ENCODE peak calls at places on chromosomes 7 and 10, in six cellular contexts. Z is mesenchymal stem cell, D is neuronal stem cell, J is mesendoderm, L is IMR-90, R is H1. X is an unnamed sample.

GRCh38 chr10:30378607-30379006 is 29.5 kb upstream of the MTPAP start:
- DNase-seq in Z (peak), D (no peak), J (peak), L (peak), R (no peak), X (no peak)

GRCh38 chr7:95865716-95866371 is 93.5 kb downstream of the DYNC1I1 start:
- DNase-seq in Z (peak), D (peak), J (peak), L (peak), R (no peak), X (peak)

GRCh38 chr10:91415816-91416215 is 5.7 kb downstream of the HECTD2 start:
- DNase-seq in Z (peak), D (no peak), J (no peak), L (no peak), R (no peak), X (no peak)

GRCh38 chr7:76260171-76260703 is 42.2 kb upstream of the HSPB1 start:
- DNase-seq in Z (peak), D (peak), J (peak), L (no peak), R (peak), X (peak)

GRCh38 chr7:102296514-102296913 is 9.8 kb downstream of the SH2B2 start:
- DNase-seq in Z (no peak), D (no peak), J (no peak), L (no peak), R (no peak), X (no peak)

GRCh38 chr7:11212816-11213215 is 239.1 kb downstream of the PHF14 start:
- DNase-seq in Z (peak), D (no peak), J (peak), L (peak), R (no peak), X (peak)

GRCh38 chr10:127392351-127393235 is 156.5 kb upstream of the NPS start:
- DNase-seq in Z (no peak), D (no peak), J (no peak), L (no peak), R (no peak), X (no peak)

GRCh38 chr10:5603848-5604170 is 62.6 kb downstream of the ASB13 start:
- DNase-seq in Z (no peak), D (no peak), J (no peak), L (no peak), R (no peak), X (no peak)

GRCh38 chr7:128831178-128831993 is 1.2 kb downstream of the FLNC start:
- DNase-seq in Z (peak), D (peak), J (peak), L (peak), R (peak), X (peak)

GRCh38 chr7:125147047-125147446 is 217.4 kb upstream of the POT1 start:
- DNase-seq in Z (no peak), D (no peak), J (no peak), L (no peak), R (no peak), X (no peak)

GRCh38 chr7:132899833-132900232 is 182.1 kb downstream of the CHCHD3 start:
- DNase-seq in Z (no peak), D (no peak), J (no peak), L (no peak), R (no peak), X (no peak)

GRCh38 chr7:22732556-22733126 is 5.6 kb downstream of the IL6 start:
- DNase-seq in Z (peak), D (no peak), J (no peak), L (peak), R (no peak), X (peak)

GRCh38 chr7:112654322-112655216 is 135.6 kb downstream of the TMEM168 start:
- DNase-seq in Z (no peak), D (no peak), J (no peak), L (no peak), R (no peak), X (no peak)

GRCh38 chr7:56175086-56175760 is 59.0 kb upstream of the NUPR2 start:
- DNase-seq in Z (no peak), D (no peak), J (no peak), L (no peak), R (no peak), X (peak)

GRCh38 chr10:20953120-20953519 is 56.0 kb upstream of the NEBL start:
- DNase-seq in Z (peak), D (no peak), J (no peak), L (no peak), R (no peak), X (no peak)

GRCh38 chr7:8362723-8363369 is 70.6 kb upstream of the NXPH1 start:
- DNase-seq in Z (no peak), D (no peak), J (peak), L (no peak), R (no peak), X (no peak)

GRCh38 chr7:37216156-37216839 is 232.4 kb downstream of the ELMO1 start:
- DNase-seq in Z (no peak), D (no peak), J (no peak), L (no peak), R (no peak), X (no peak)

GRCh38 chr7:150356265-150356897 is 12.2 kb upstream of the REPIN1 start:
- DNase-seq in Z (peak), D (peak), J (peak), L (peak), R (no peak), X (peak)

GRCh38 chr7:132398253-132398913 is 177.9 kb downstream of the PLXNA4 start:
- DNase-seq in Z (no peak), D (no peak), J (no peak), L (no peak), R (no peak), X (no peak)

GRCh38 chr10:117762819-117763172 is 220.2 kb downstream of the EMX2 start:
- DNase-seq in Z (no peak), D (no peak), J (peak), L (no peak), R (no peak), X (no peak)

GRCh38 chr10:85542936-85543730 is 823.5 kb downstream of the GRID1 start:
- DNase-seq in Z (no peak), D (peak), J (peak), L (no peak), R (no peak), X (peak)

GRCh38 chr7:149716007-149716931 is 57.1 kb downstream of the ZNF467 start:
- DNase-seq in Z (peak), D (no peak), J (no peak), L (peak), R (peak), X (peak)

GRCh38 chr10:75932921-75933320 is 501.5 kb downstream of the LRMDA start:
- DNase-seq in Z (no peak), D (no peak), J (no peak), L (no peak), R (no peak), X (no peak)

GRCh38 chr7:102101926-102102325 is 184.7 kb upstream of the SH2B2 start:
- DNase-seq in Z (no peak), D (no peak), J (no peak), L (no peak), R (peak), X (no peak)

GRCh38 chr7:78605131-78605530 is 806.6 kb downstream of the PHTF2 start:
- DNase-seq in Z (no peak), D (no peak), J (peak), L (peak), R (no peak), X (no peak)

GRCh38 chr7:46993396-46993795 is 588.5 kb downstream of the TNS3 start:
- DNase-seq in Z (peak), D (no peak), J (no peak), L (peak), R (no peak), X (no peak)

GRCh38 chr7:95737828-95738505 is 34.4 kb upstream of the DYNC1I1 start:
- DNase-seq in Z (no peak), D (no peak), J (no peak), L (no peak), R (no peak), X (no peak)

GRCh38 chr7:90666186-90666585 is 70.1 kb downstream of the CDK14 start:
- DNase-seq in Z (no peak), D (no peak), J (no peak), L (peak), R (no peak), X (no peak)

GRCh38 chr10:74728225-74728624 is 98.2 kb upstream of the KAT6B start:
- DNase-seq in Z (no peak), D (no peak), J (no peak), L (no peak), R (no peak), X (no peak)

GRCh38 chr7:157855016-157855415 is 518.2 kb downstream of the DNAJB6 start:
- DNase-seq in Z (no peak), D (no peak), J (no peak), L (no peak), R (no peak), X (no peak)

GRCh38 chr7:50306491-50307367 is 2.2 kb downstream of the IKZF1 start:
- DNase-seq in Z (no peak), D (no peak), J (no peak), L (no peak), R (no peak), X (no peak)

GRCh38 chr7:142557971-142558582 is 191.2 kb upstream of the PRSS1 start:
- DNase-seq in Z (no peak), D (peak), J (peak), L (peak), R (peak), X (peak)

GRCh38 chr7:14321947-14322346 is 332.5 kb upstream of the ETV1 start:
- DNase-seq in Z (no peak), D (no peak), J (no peak), L (no peak), R (no peak), X (no peak)

GRCh38 chr7:95096123-95096395 is 188.7 kb downstream of the PPP1R9A start:
- DNase-seq in Z (no peak), D (no peak), J (no peak), L (no peak), R (no peak), X (no peak)

GRCh38 chr10:12358863-12359647 is 9.7 kb downstream of the CAMK1D start:
- DNase-seq in Z (no peak), D (no peak), J (no peak), L (no peak), R (no peak), X (no peak)

GRCh38 chr7:144384555-144385245 is 18.8 kb downstream of the NOBOX start:
- DNase-seq in Z (peak), D (no peak), J (peak), L (no peak), R (peak), X (peak)

DNA sequence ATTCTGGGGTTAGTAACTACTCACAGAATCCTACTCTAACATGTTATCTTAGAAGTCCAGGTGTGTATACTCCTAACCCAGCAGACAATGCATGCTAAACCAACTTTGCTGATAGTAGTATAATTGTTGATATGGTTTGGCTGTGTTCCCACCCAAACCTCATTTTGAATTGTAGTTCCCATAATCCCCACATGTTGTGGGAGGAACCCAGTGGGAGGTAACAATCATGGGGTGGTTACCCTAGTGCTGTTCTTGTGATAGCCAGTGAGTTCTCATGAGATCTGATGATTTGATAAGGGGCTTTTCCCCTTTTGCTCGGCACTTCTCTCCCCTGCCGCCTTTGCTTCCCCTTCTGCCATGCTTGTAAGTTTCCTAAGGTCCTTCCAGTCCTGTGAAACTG is 135.2 kb downstream of the CHRM2 start:
- DNase-seq in Z (no peak), D (no peak), J (peak), L (no peak), R (no peak), X (peak)
- H3K18ac ChIP-seq in Z (no peak), D (no peak), J (no peak), L (peak), R (no peak), X (no peak)

DNA sequence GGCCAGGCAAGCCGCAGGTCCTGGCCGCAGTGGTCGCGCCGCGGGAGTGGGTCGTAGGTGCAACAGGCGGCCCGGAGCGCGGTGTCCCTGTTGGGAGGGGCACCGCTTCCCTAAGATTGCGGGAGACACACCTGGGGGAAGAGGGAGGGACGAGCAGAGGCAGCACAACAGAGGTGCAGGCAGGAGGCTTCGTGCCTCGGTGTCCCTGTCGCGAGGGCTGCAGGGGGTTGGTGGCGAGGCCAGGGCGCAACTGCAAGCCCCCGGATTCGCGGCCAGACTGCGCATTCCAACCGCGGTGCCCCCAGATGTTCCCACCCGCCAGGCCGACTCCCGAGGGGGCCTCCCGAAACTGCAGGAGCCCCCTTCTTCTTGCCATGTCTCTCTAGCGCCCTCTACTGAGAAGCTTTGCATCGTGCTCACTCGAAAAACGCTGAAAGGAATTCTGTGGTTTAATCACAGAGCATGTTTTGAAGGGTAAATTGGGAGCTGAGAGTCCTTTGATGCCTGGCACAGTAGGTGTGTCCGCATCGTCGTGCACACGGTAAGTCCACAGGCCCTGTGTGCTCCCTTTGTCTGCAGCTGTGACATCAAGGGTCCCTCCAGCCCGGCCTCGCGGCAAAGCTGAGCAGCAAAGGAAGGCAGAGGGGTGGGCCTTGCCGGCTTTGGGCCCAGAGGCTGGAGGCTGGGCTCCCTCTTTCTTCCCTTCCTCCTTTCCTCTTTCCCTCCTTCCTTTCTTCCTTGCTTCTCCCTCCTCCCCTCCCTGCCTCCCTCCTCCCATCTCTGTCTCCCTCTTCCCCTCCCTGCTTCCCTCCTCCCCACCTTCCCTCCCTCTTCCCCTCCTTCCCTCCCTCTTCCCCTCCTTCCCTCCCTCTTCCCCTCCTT is 6.2 kb upstream of the MBL2 start:
- DNase-seq in Z (no peak), D (no peak), J (peak), L (peak), R (peak), X (no peak)
- H3K4me3 ChIP-seq in Z (peak), D (no peak), J (no peak), L (no peak), R (no peak), X (no peak)

GRCh38 chr10:119651514-119652327 is 541 bp downstream of the BAG3 start:
- DNase-seq in Z (no peak), D (peak), J (no peak), L (no peak), R (peak), X (no peak)

GRCh38 chr10:119653209-119653608 is 2.0 kb downstream of the BAG3 start:
- DNase-seq in Z (no peak), D (no peak), J (no peak), L (peak), R (no peak), X (no peak)

GRCh38 chr10:119650062-119650461 is 1.1 kb upstream of the BAG3 start:
- DNase-seq in Z (no peak), D (no peak), J (no peak), L (no peak), R (no peak), X (no peak)

GRCh38 chr10:119652361-119652760 is 1.2 kb downstream of the BAG3 start:
- DNase-seq in Z (peak), D (no peak), J (no peak), L (peak), R (no peak), X (no peak)

DNA sequence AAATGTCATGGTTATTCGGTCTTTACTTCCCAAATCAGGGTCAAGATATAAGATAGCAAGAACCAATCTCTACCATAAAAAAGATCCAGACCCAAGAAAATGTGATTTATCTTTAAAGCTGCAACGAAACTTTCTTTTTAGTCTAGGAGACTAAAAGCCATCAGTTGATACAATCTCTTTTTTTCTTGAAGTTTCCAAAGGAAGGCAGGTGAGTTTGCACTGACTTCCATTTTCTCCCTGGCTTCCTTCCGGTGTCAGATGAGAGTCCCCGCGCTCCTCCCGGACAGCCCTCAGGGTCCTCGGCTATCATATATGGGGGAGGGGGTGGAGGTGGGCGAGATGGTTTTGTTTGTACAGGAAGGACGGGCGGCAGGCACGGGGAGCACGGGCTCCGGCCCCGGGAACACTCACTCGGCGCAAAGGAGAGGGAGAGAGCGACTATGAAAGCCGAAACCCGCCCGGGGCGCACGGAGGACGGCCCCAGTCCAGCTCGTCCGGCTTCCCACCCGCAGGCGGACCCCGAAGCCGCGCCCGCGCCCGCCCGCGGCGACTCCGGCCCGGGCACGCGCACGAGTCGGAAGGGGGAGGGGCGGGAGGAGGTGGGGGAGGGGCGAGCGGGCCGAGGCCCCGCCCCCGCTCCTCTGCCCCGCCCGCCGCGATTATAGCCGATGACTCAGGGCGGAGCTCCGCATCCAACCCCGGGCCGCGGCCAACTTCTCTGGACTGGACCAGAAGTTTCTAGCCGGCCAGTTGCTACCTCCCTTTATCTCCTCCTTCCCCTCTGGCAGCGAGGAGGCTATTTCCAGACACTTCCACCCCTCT is at the start of gene BAG3:
- DNase-seq in Z (peak), D (peak), J (peak), L (peak), R (peak), X (peak)
- H3K18ac ChIP-seq in Z (peak), D (peak), J (peak), L (peak), R (peak), X (peak)

GRCh38 chr7:101094376-101094775 is 9.1 kb downstream of the TRIM56 start:
- DNase-seq in Z (no peak), D (no peak), J (no peak), L (no peak), R (no peak), X (no peak)

GRCh38 chr7:101096331-101096956 is 11.2 kb downstream of the TRIM56 start:
- DNase-seq in Z (no peak), D (no peak), J (no peak), L (no peak), R (no peak), X (no peak)

GRCh38 chr7:101096957-101097347 is 11.7 kb downstream of the TRIM56 start:
- DNase-seq in Z (no peak), D (no peak), J (no peak), L (no peak), R (no peak), X (no peak)

GRCh38 chr7:101093907-101094306 is 8.6 kb downstream of the TRIM56 start:
- DNase-seq in Z (peak), D (no peak), J (no peak), L (peak), R (no peak), X (peak)

DNA sequence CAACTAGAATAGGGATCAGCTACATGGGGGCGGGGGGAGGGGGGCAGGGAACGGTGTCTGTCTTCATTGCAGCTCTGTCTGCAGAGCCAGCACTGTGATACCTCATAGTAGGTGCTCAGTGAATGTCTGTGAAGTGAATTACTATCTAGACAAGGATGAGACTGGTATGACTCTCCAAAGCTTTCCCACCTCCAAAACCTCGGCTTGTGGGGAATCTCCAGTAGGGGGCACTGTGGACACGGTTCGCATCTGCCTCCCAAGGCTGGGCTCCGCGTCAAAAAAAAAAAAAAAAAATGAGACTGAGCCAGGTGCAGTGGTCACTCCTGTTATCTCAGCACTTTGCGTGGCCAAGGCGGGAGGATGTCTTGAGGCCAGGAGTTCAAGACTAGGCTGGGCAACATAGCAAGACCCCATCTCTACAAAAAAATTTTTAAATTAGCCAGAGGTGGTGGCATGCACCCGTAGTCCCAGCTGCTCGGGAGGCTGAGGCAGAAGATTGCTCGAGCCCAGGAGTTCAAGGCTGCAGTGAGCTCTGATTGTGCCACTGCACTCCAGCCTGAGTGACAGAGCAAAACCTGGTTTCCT is 9.6 kb downstream of the TRIM56 start:
- DNase-seq in Z (peak), D (no peak), J (peak), L (peak), R (peak), X (peak)
- H3K4me3 ChIP-seq in Z (no peak), D (no peak), J (no peak), L (no peak), R (no peak), X (no peak)

GRCh38 chr10:3067045-3067858 is at the start of gene PFKP:
- DNase-seq in Z (peak), D (no peak), J (no peak), L (no peak), R (peak), X (no peak)
- H3K18ac ChIP-seq in Z (peak), D (peak), J (peak), L (peak), R (peak), X (peak)

X was measured in trophoblast cell.